ENCODE peak calls at places on chromosomes 16 and 17, in four cellular contexts. J is HepG2, X is GM12878, G is K562. L is an unnamed sample.

GRCh38 chr16:67504190-67505021 is 21.1 kb upstream of the AGRP start:
- DNase-seq in J (peak), X (no peak), G (peak), L (no peak)

GRCh38 chr16:54136276-54136625 is 150.3 kb downstream of the IRX3 start:
- DNase-seq in J (no peak), X (no peak), G (no peak), L (no peak)

GRCh38 chr17:7258731-7259554 is 3.3 kb downstream of the CLDN7 start:
- DNase-seq in J (peak), X (no peak), G (no peak), L (no peak)

GRCh38 chr17:63481488-63481870 is 4.6 kb downstream of the ACE start:
- DNase-seq in J (no peak), X (no peak), G (no peak), L (no peak)

GRCh38 chr17:44006581-44007345 is 2.3 kb downstream of the NAGS start:
- DNase-seq in J (no peak), X (peak), G (peak), L (peak)

GRCh38 chr16:69187387-69187890 is 475 bp downstream of the SNTB2 start:
- DNase-seq in J (no peak), X (no peak), G (peak), L (peak)

GRCh38 chr16:77191259-77191969 is 424 bp downstream of the MON1B start:
- DNase-seq in J (no peak), X (no peak), G (peak), L (no peak)

GRCh38 chr16:78770353-78771091 is 671.1 kb downstream of the WWOX start:
- DNase-seq in J (peak), X (no peak), G (peak), L (peak)

GRCh38 chr17:39751637-39752036 is 13.9 kb downstream of the GRB7 start:
- DNase-seq in J (no peak), X (no peak), G (no peak), L (no peak)

GRCh38 chr16:69928856-69929400 is 22.2 kb upstream of the CLEC18A start:
- DNase-seq in J (no peak), X (no peak), G (no peak), L (no peak)

GRCh38 chr16:87132361-87133014 is 184.7 kb downstream of the C16orf95 start:
- DNase-seq in J (peak), X (no peak), G (no peak), L (no peak)

GRCh38 chr17:66319226-66319625 is 16.8 kb downstream of the PRKCA start:
- DNase-seq in J (no peak), X (no peak), G (no peak), L (no peak)

GRCh38 chr16:4580245-4580644 is 24.1 kb downstream of the C16orf96 start:
- DNase-seq in J (no peak), X (no peak), G (no peak), L (no peak)

GRCh38 chr16:4814046-4814445 is 11.6 kb upstream of the ROGDI start:
- DNase-seq in J (no peak), X (no peak), G (no peak), L (no peak)

GRCh38 chr17:36000730-36001108 is 634 bp downstream of the CCL15 start:
- DNase-seq in J (peak), X (no peak), G (no peak), L (no peak)

GRCh38 chr16:2086812-2087425 is 39.1 kb downstream of the TSC2 start:
- DNase-seq in J (no peak), X (no peak), G (no peak), L (no peak)

GRCh38 chr17:2174471-2175293 is 119.8 kb downstream of the HIC1 start:
- DNase-seq in J (peak), X (no peak), G (no peak), L (no peak)

GRCh38 chr16:69691980-69692911 is 34.1 kb downstream of the NQO1 start:
- DNase-seq in J (no peak), X (peak), G (no peak), L (no peak)

GRCh38 chr16:51392651-51393187 is 241.6 kb upstream of the SALL1 start:
- DNase-seq in J (no peak), X (no peak), G (no peak), L (peak)

GRCh38 chr16:66523861-66524354 is 26.0 kb downstream of the TK2 start:
- DNase-seq in J (no peak), X (no peak), G (no peak), L (no peak)

GRCh38 chr16:79618712-79619050 is 18.1 kb upstream of the MAF start:
- DNase-seq in J (no peak), X (no peak), G (no peak), L (no peak)

GRCh38 chr16:85459529-85460251 is 153.4 kb upstream of the GSE1 start:
- DNase-seq in J (no peak), X (no peak), G (no peak), L (no peak)

GRCh38 chr16:30974348-30974747 is 10.7 kb upstream of the HSD3B7 start:
- DNase-seq in J (no peak), X (no peak), G (no peak), L (no peak)

GRCh38 chr16:83964684-83965443 is 3.2 kb upstream of the NECAB2 start:
- DNase-seq in J (no peak), X (no peak), G (no peak), L (no peak)

GRCh38 chr16:89384282-89384681 is 106.1 kb downstream of the ANKRD11 start:
- DNase-seq in J (no peak), X (no peak), G (no peak), L (no peak)

GRCh38 chr16:24497405-24497804 is 42.0 kb upstream of the RBBP6 start:
- DNase-seq in J (no peak), X (no peak), G (no peak), L (no peak)

GRCh38 chr16:49148410-49148809 is 133.2 kb downstream of the CBLN1 start:
- DNase-seq in J (no peak), X (no peak), G (no peak), L (no peak)

DNA sequence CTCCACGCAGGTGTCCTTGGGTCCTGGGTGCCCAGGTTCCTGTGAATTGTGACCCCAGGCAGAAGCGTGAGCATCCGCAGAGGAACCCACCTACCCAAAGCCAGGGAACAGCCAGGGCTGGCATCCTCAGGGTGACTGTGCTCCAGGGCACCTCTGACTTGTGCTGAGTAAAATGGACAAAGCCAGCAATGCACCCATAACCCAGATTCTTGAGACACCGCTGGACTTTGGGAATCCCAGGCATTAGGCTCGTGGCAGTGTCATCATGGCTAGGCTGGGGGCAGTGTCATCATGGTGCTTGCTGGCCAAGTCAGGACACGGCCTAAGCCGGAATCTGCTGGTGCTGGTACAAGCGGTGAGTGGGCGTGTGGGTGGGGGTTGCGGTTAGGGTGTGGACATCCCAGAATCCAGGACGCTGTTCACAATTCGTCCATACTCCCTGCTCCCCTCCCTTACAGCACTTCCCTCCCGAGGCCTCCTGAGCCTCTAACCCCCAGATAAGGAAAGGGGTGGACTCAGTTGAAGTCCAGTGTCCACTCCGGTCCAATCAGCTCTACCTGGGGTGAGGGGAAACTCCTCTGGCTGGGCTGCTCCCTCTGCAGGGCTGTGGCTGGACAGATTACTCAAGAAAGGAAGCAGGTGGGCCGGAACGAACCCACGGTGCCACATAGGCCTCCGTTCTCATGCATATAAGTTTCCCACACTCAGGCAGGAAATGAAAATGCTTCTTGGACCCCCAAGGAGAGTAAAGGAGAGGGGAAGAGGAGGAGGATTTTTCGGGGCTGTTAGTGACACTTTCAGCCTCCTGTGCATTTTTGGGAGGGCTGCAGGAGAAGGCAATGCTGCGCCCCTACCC is 138.9 kb downstream of the SEC14L1 start:
- DNase-seq in J (peak), X (no peak), G (peak), L (no peak)
- TF ChIP-seq CREM in J (no peak), X (no peak), G (peak), L (no peak)

GRCh38 chr17:59762022-59762825 is 54.8 kb downstream of the VMP1 start:
- DNase-seq in J (no peak), X (no peak), G (no peak), L (no peak)
- TF ChIP-seq CREM in J (no peak), X (no peak), G (no peak), L (no peak)

GRCh38 chr17:80219013-80219776 is 938 bp downstream of the SGSH start:
- DNase-seq in J (peak), X (peak), G (peak), L (no peak)
- TF ChIP-seq CREM in J (no peak), X (no peak), G (peak), L (no peak)

GRCh38 chr17:81941484-81942166 is 4.5 kb upstream of the PYCR1 start:
- DNase-seq in J (no peak), X (no peak), G (no peak), L (peak)
- TF ChIP-seq CREM in J (no peak), X (no peak), G (peak), L (no peak)

GRCh38 chr16:57598437-57598836 is 30.0 kb upstream of the ADGRG1 start:
- DNase-seq in J (no peak), X (no peak), G (no peak), L (no peak)

GRCh38 chr16:57601801-57602478 is 26.5 kb upstream of the ADGRG1 start:
- DNase-seq in J (no peak), X (peak), G (peak), L (no peak)

GRCh38 chr16:57603110-57604024 is 25.1 kb upstream of the ADGRG1 start:
- DNase-seq in J (no peak), X (no peak), G (no peak), L (no peak)

GRCh38 chr16:57600952-57601580 is 27.4 kb upstream of the ADGRG1 start:
- DNase-seq in J (no peak), X (no peak), G (no peak), L (no peak)

GRCh38 chr16:57600048-57600835 is 28.2 kb upstream of the ADGRG1 start:
- DNase-seq in J (peak), X (no peak), G (peak), L (peak)
- TF ChIP-seq CREM in J (no peak), X (no peak), G (peak), L (no peak)

GRCh38 chr17:16652847-16653366 is 743 bp downstream of the ZNF624 start:
- DNase-seq in J (no peak), X (no peak), G (no peak), L (no peak)
- TF ChIP-seq CREM in J (no peak), X (no peak), G (no peak), L (no peak)

DNA sequence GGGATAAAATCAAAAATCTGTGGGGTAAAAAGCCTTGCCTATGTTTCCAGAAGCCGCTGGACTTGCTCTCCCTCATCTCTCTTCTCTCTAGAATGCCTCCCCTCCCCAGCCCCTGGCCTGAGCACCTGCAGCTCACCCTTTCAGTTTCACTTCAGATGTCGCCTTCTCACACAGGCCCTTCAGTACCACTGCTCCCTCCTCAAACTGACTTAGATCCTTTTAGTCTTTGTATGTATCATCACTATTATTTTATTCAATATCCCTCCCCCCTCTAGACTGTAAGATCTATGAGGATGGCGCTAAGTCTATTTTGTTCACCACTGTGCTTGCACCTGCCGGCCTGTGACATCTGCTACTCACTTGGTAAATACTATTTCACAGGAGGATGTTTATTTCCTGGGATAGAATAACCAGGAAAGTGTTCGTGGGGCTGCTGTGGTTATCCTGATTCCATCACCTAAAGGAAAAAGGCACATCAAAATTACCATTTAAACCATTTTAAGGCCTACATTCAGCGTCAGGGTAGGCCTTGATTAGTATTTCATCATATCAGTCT is 122.3 kb downstream of the MRTFB start:
- DNase-seq in J (no peak), X (peak), G (no peak), L (no peak)
- TF ChIP-seq CREM in J (no peak), X (no peak), G (no peak), L (no peak)